ENCODE peak calls at places on chromosome 16, in four cellular contexts. X, S, Y and Q are unnamed samples.

GRCh38 chr16:15658556-15658955 is 8.5 kb downstream of the NDE1 start:
- DNase-seq in X (no peak), S (no peak), Y (no peak), Q (no peak)

GRCh38 chr16:56671706-56672105 is 2.1 kb downstream of the MT1H start:
- DNase-seq in X (no peak), S (no peak), Y (no peak), Q (no peak)

GRCh38 chr16:86029131-86029741 is 130.3 kb downstream of the IRF8 start:
- DNase-seq in X (no peak), S (no peak), Y (no peak), Q (no peak)

GRCh38 chr16:25690563-25691143 is 1.1 kb upstream of the HS3ST4 start:
- DNase-seq in X (no peak), S (no peak), Y (no peak), Q (no peak)

GRCh38 chr16:68898026-68898425 is 54.7 kb downstream of the TANGO6 start:
- DNase-seq in X (no peak), S (no peak), Y (no peak), Q (no peak)

GRCh38 chr16:56450901-56451752 is at the start of the genes NUDT21 and OGFOD1:
- DNase-seq in X (peak; percentile 94), S (peak; percentile 99), Y (peak; percentile 99), Q (peak; percentile 87)

GRCh38 chr16:11162571-11163268 is 93.3 kb downstream of the SOCS1 start:
- DNase-seq in X (no peak), S (no peak), Y (no peak), Q (no peak)

GRCh38 chr16:73956592-73957495 is 339.8 kb upstream of the PSMD7 start:
- DNase-seq in X (peak; percentile 32), S (peak; percentile 48), Y (peak; percentile 50), Q (peak; percentile 18)

GRCh38 chr16:65249768-65250167 is 127.9 kb upstream of the CDH11 start:
- DNase-seq in X (no peak), S (no peak), Y (no peak), Q (no peak)

GRCh38 chr16:88896238-88897065 is 30.0 kb upstream of the PABPN1L start:
- DNase-seq in X (no peak), S (no peak), Y (no peak), Q (no peak)

GRCh38 chr16:63185235-63185780 is 1149.1 kb upstream of the CDH8 start:
- DNase-seq in X (no peak), S (no peak), Y (no peak), Q (no peak)

GRCh38 chr16:84864266-84864955 is 44.6 kb downstream of the CRISPLD2 start:
- DNase-seq in X (no peak), S (no peak), Y (no peak), Q (no peak)

GRCh38 chr16:89545831-89546574 is 14.5 kb upstream of the RPL13 start:
- DNase-seq in X (no peak), S (no peak), Y (peak; percentile 89), Q (no peak)

GRCh38 chr16:47018223-47018891 is 44.9 kb upstream of the DNAJA2 start:
- DNase-seq in X (peak; percentile 71), S (peak; percentile 61), Y (peak; percentile 73), Q (peak; percentile 43)
- TF ChIP-seq TCF7L2 in X (no peak), S (no peak), Y (no peak), Q (no peak)

GRCh38 chr16:51984395-51984794 is 562.5 kb downstream of the TOX3 start:
- DNase-seq in X (no peak), S (no peak), Y (no peak), Q (no peak)

GRCh38 chr16:51981725-51982124 is 565.2 kb downstream of the TOX3 start:
- DNase-seq in X (no peak), S (no peak), Y (no peak), Q (no peak)

GRCh38 chr16:51988977-51989376 is 558.0 kb downstream of the TOX3 start:
- DNase-seq in X (no peak), S (no peak), Y (no peak), Q (no peak)

GRCh38 chr16:51987519-51987918 is 559.4 kb downstream of the TOX3 start:
- DNase-seq in X (no peak), S (no peak), Y (no peak), Q (no peak)

DNA sequence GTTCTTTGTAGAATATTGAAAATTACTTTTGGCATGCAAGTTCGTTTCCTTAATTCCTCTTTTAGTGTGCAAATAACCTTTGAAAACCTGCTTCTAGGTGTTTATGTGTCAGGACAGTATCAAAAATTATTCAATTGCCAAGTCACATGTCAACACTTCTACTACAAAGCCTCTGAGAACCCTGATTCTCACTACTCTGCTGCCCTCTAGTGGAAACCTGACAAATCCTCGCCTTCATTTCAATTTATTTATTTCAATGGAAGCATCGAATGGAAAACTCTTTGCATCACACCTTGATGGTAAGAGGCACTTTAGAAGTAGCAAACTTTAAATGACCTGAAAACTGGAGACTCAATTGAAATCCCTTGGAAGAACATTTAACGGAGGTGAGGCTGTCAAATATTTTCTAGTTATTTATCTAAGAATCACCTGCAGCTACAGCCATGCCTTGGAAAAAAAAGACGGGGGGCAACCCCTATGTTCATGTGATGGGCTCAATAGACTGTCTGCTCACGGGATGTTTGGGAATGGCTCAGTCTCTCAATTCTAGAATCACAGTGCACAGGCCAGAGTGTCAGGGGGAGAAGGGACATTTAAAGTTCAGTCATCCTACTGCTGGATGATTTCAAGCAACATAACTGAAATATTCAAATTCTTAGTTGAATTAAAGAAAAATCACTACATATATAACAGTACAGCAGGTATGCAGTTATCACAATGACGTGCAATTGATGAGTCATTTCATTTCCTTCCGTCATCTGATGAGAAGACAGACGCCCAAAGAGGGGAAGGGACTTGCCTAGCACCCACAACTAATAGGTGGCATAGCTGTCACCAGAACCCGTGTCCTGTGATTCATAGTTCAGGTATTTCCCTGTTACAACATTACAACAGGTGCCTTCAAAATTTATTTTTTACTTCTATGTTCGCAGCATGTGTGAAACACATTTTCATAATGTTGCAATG is 563.9 kb downstream of the TOX3 start:
- DNase-seq in X (peak; percentile 33), S (peak; percentile 20), Y (peak; percentile 67), Q (peak; percentile 52)
- TF ChIP-seq TCF7L2 in X (no peak), S (no peak), Y (no peak), Q (no peak)

DNA sequence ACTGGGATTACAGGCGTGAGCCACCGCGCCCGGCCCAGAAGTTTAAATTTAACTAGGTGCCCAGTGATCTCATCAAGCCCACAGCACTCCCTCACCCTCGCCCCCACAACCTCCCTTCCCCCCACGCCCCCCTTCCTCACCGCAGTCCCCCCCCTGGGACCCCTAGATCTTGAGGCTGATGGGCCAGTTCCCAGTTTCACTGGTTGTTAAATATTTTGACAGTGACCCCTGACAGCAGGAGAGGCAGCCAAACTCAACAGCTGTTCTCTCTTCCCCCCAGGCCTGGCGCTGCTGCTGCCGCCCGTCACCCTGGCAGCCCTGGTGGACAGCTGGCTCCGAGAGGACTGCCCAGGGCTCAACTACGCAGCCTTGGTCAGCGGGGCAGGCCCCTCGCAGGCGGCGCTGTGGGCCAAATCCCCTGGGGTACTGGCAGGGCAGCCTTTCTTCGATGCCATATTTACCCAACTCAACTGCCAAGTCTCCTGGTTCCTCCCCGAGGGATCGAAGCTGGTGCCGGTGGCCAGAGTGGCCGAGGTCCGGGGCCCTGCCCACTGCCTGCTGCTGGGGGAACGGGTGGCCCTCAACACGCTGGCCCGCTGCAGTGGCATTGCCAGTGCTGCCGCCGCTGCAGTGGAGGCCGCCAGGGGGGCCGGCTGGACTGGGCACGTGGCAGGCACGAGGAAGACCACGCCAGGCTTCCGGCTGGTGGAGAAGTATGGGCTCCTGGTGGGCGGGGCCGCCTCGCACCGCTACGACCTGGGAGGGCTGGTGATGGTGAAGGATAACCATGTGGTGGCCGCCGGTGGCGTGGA is 15.6 kb downstream of the QPRT start:
- DNase-seq in X (no peak), S (no peak), Y (no peak), Q (no peak)
- TF ChIP-seq TCF7L2 in X (no peak), S (no peak), Y (no peak), Q (no peak)

GRCh38 chr16:1333149-1333812 is at the start of gene BAIAP3:
- DNase-seq in X (no peak), S (peak; percentile 89), Y (no peak), Q (no peak)
- TF ChIP-seq TCF7L2 in X (no peak), S (no peak), Y (no peak), Q (no peak)

GRCh38 chr16:30762991-30763725 is 1.0 kb downstream of the RNF40 start:
- DNase-seq in X (no peak), S (no peak), Y (no peak), Q (no peak)

GRCh38 chr16:30764086-30764485 is 2.0 kb downstream of the RNF40 start:
- DNase-seq in X (no peak), S (no peak), Y (no peak), Q (no peak)

GRCh38 chr16:30760577-30761426 is 1.1 kb downstream of the CFAP119 start:
- DNase-seq in X (no peak), S (no peak), Y (no peak), Q (no peak)

GRCh38 chr16:30761427-30761927 is 385 bp downstream of the CFAP119 start:
- DNase-seq in X (no peak), S (peak; percentile 68), Y (no peak), Q (no peak)

GRCh38 chr16:30761928-30762902 is at the start of the genes CFAP119 and RNF40:
- DNase-seq in X (peak; percentile 96), S (peak; percentile 100), Y (peak; percentile 99), Q (peak; percentile 95)
- TF ChIP-seq TCF7L2 in X (peak; percentile 42), S (no peak), Y (no peak), Q (no peak)

DNA sequence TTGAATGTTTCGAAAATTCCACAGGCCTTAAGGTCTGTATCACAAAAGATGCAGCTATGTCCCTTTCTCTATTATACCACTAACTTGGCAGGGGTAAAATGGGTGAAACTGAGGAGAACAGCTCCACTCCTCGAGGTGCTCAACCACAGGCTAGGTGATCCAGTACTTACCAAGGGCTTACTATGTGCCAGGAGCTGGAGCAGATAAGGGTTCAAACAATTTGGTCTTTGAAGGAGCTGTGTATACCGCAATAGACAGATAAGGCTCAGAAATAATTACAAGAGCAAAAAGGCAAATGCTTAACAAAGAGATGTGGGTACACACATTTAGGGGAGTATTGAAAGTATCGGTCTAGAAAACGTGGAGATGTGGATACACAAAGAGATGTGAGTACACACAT is 1.5 kb downstream of the XPO6 start:
- DNase-seq in X (no peak), S (peak; percentile 22), Y (no peak), Q (no peak)
- TF ChIP-seq TCF7L2 in X (no peak), S (no peak), Y (no peak), Q (no peak)